ENCODE peak calls at places on chromosomes 16 and 17, in six cellular contexts. One of them, this sample, is unnamed.

GRCh38 chr16:57134982-57135381 is 42.6 kb downstream of the CPNE2 start:
- DNase-seq in H1: no peak
- DNase-seq in SK-N-SH: no peak
- DNase-seq in GM12878: no peak
- DNase-seq in K562: no peak
- DNase-seq in HepG2: no peak
- DNase-seq in this sample: no peak

GRCh38 chr16:280991-281659 is 734 bp downstream of the ARHGDIG start:
- DNase-seq in H1: no peak
- DNase-seq in SK-N-SH: no peak
- DNase-seq in GM12878: no peak
- DNase-seq in K562: no peak
- DNase-seq in HepG2: no peak
- DNase-seq in this sample: no peak

GRCh38 chr16:66304151-66304550 is 62.3 kb upstream of the CDH5 start:
- DNase-seq in H1: no peak
- DNase-seq in SK-N-SH: no peak
- DNase-seq in GM12878: no peak
- DNase-seq in K562: no peak
- DNase-seq in HepG2: no peak
- DNase-seq in this sample: no peak

GRCh38 chr16:64356267-64356666 is 765.6 kb downstream of the CDH11 start:
- DNase-seq in H1: no peak
- DNase-seq in SK-N-SH: no peak
- DNase-seq in GM12878: no peak
- DNase-seq in K562: no peak
- DNase-seq in HepG2: no peak
- DNase-seq in this sample: no peak

GRCh38 chr17:58336456-58337094 is 8.0 kb upstream of the TSPOAP1 start:
- DNase-seq in H1: no peak
- DNase-seq in SK-N-SH: peak
- DNase-seq in GM12878: no peak
- DNase-seq in K562: no peak
- DNase-seq in HepG2: no peak
- DNase-seq in this sample: peak

GRCh38 chr17:540632-541031 is 174.0 kb downstream of the VPS53 start:
- DNase-seq in H1: no peak
- DNase-seq in SK-N-SH: no peak
- DNase-seq in GM12878: no peak
- DNase-seq in K562: no peak
- DNase-seq in HepG2: no peak
- DNase-seq in this sample: no peak

GRCh38 chr17:29140631-29141483 is 39.3 kb downstream of the MYO18A start:
- DNase-seq in H1: no peak
- DNase-seq in SK-N-SH: peak
- DNase-seq in GM12878: no peak
- DNase-seq in K562: no peak
- DNase-seq in HepG2: no peak
- DNase-seq in this sample: peak

GRCh38 chr16:54031107-54031760 is 255.4 kb downstream of the IRX3 start:
- DNase-seq in H1: no peak
- DNase-seq in SK-N-SH: no peak
- DNase-seq in GM12878: no peak
- DNase-seq in K562: no peak
- DNase-seq in HepG2: no peak
- DNase-seq in this sample: no peak

GRCh38 chr17:12256380-12256995 is 235.8 kb downstream of the MAP2K4 start:
- DNase-seq in H1: no peak
- DNase-seq in SK-N-SH: peak
- DNase-seq in GM12878: peak
- DNase-seq in K562: peak
- DNase-seq in HepG2: peak
- DNase-seq in this sample: peak

GRCh38 chr16:30553396-30553899 is 4.7 kb downstream of the ZNF764 start:
- DNase-seq in H1: no peak
- DNase-seq in SK-N-SH: no peak
- DNase-seq in GM12878: no peak
- DNase-seq in K562: no peak
- DNase-seq in HepG2: no peak
- DNase-seq in this sample: no peak

GRCh38 chr16:64638804-64639203 is 483.1 kb downstream of the CDH11 start:
- DNase-seq in H1: no peak
- DNase-seq in SK-N-SH: no peak
- DNase-seq in GM12878: no peak
- DNase-seq in K562: no peak
- DNase-seq in HepG2: no peak
- DNase-seq in this sample: no peak

GRCh38 chr17:80892019-80892855 is 99.4 kb upstream of the CHMP6 start:
- DNase-seq in H1: no peak
- DNase-seq in SK-N-SH: no peak
- DNase-seq in GM12878: peak
- DNase-seq in K562: peak
- DNase-seq in HepG2: no peak
- DNase-seq in this sample: peak

GRCh38 chr17:74744714-74745547 is 3.5 kb upstream of the NHERF1 start:
- DNase-seq in H1: peak
- DNase-seq in SK-N-SH: peak
- DNase-seq in GM12878: no peak
- DNase-seq in K562: peak
- DNase-seq in HepG2: peak
- DNase-seq in this sample: peak

GRCh38 chr16:47565454-47565853 is 104.3 kb downstream of the PHKB start:
- DNase-seq in H1: no peak
- DNase-seq in SK-N-SH: no peak
- DNase-seq in GM12878: no peak
- DNase-seq in K562: no peak
- DNase-seq in HepG2: no peak
- DNase-seq in this sample: peak
- TF ChIP-seq GABPA in H1: no peak
- TF ChIP-seq GABPA in SK-N-SH: no peak
- TF ChIP-seq GABPA in GM12878: peak
- TF ChIP-seq GABPA in K562: peak
- TF ChIP-seq GABPA in HepG2: no peak
- TF ChIP-seq GABPA in this sample: peak

DNA sequence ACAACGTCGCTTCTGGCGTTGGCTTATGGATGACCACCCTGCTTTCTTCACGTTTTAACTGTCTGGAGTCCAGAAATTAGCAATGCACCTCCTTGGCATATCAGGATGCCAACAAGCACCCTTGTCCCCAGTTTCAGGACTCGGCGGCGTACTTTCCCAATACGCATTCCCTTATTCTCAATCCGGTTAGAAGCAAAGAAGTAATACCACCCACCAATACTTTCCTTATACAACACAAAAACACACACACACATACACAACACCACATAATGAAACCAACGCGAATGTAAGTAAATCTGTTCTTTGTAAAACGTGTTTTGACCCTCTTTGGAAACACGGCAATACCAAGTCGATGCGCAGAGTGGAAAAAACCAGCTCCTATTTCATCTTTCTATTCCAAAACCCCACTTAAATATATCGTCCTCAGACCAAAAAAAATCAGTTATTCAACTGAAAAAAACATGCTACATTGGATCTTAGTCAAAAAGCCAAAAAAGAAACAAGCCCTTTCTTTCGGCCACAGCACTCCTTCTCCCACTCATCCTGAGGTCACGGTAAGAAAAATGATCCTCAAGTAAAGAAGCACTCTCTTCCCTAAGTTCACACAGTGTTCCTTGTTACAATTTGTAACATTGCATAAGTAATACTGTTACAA is 31.1 kb upstream of the ARL4D start:
- DNase-seq in H1: peak
- DNase-seq in SK-N-SH: peak
- DNase-seq in GM12878: peak
- DNase-seq in K562: no peak
- DNase-seq in HepG2: peak
- DNase-seq in this sample: peak
- H3K4me3 ChIP-seq in H1: no peak
- H3K4me3 ChIP-seq in SK-N-SH: no peak
- H3K4me3 ChIP-seq in GM12878: peak
- H3K4me3 ChIP-seq in K562: no peak
- H3K4me3 ChIP-seq in HepG2: peak
- H3K4me3 ChIP-seq in this sample: no peak

GRCh38 chr17:76270770-76271668 is 5.9 kb downstream of the UBALD2 start:
- DNase-seq in H1: no peak
- DNase-seq in SK-N-SH: peak
- DNase-seq in GM12878: no peak
- DNase-seq in K562: no peak
- DNase-seq in HepG2: no peak
- DNase-seq in this sample: no peak
- TF ChIP-seq GABPA in H1: no peak
- TF ChIP-seq GABPA in SK-N-SH: no peak
- TF ChIP-seq GABPA in GM12878: no peak
- TF ChIP-seq GABPA in K562: no peak
- TF ChIP-seq GABPA in HepG2: no peak
- TF ChIP-seq GABPA in this sample: no peak

DNA sequence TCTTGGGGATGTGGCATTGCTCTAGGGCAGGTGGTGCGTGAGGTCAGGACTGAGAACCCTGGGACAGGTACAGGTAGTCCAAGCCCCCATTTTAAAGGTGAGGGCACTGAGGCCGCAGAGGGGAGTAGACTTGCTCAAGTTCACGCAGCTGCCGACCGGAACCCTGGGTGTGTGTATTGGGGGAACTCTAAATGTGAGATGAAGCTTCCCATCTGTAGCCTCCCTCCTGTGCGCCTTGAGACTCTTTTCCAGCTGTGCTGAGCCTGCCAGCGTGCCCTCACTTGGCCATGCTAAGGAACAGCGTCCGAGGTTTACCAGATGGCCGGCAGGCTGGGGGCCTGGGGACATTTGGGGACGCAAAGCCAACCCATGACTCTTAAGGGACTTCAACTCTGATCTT is 79.0 kb upstream of the CDC42EP4 start:
- DNase-seq in H1: no peak
- DNase-seq in SK-N-SH: no peak
- DNase-seq in GM12878: no peak
- DNase-seq in K562: no peak
- DNase-seq in HepG2: no peak
- DNase-seq in this sample: no peak
- H3K4me3 ChIP-seq in H1: no peak
- H3K4me3 ChIP-seq in SK-N-SH: no peak
- H3K4me3 ChIP-seq in GM12878: no peak
- H3K4me3 ChIP-seq in K562: no peak
- H3K4me3 ChIP-seq in HepG2: no peak
- H3K4me3 ChIP-seq in this sample: no peak

DNA sequence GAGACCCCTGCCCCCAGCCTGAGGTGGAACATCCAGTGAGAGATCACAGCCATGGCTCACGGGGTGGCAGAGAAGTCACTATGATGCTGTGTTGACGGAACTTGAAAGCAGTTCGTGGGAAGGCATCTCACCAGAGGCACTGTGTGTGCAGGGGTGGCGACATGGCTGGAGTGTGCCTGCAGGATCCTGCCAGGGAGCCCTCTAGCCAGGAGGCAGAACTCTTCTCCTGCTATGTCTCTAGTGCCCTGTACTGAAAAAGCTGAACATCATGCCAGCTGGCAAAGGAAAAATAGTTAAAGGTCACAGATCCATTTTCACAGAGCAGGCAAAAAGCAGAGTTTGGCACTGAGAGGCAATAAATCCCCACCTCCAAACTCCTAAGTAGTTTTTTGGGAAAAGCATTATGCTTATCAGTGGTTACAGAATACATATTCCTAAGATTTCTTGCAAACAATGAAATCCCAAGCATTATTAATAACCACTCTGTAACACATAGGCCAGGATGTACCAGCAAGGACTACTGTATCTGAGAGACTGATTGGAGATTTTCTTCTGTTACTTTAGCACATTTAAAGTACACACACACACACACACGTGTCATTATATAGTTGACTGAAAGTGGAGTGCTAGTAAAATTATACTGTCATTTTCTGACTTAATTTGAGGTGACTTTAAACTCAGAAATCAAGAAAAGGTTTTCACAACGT is 36.8 kb downstream of the TNRC6C start:
- DNase-seq in H1: no peak
- DNase-seq in SK-N-SH: peak
- DNase-seq in GM12878: no peak
- DNase-seq in K562: no peak
- DNase-seq in HepG2: no peak
- DNase-seq in this sample: no peak
- TF ChIP-seq GABPA in H1: no peak
- TF ChIP-seq GABPA in SK-N-SH: no peak
- TF ChIP-seq GABPA in GM12878: no peak
- TF ChIP-seq GABPA in K562: no peak
- TF ChIP-seq GABPA in HepG2: no peak
- TF ChIP-seq GABPA in this sample: no peak

GRCh38 chr17:83088451-83089321 is 9.3 kb downstream of the METRNL start:
- DNase-seq in H1: no peak
- DNase-seq in SK-N-SH: no peak
- DNase-seq in GM12878: no peak
- DNase-seq in K562: no peak
- DNase-seq in HepG2: no peak
- DNase-seq in this sample: no peak
- H3K4me3 ChIP-seq in H1: no peak
- H3K4me3 ChIP-seq in SK-N-SH: no peak
- H3K4me3 ChIP-seq in GM12878: no peak
- H3K4me3 ChIP-seq in K562: no peak
- H3K4me3 ChIP-seq in HepG2: no peak
- H3K4me3 ChIP-seq in this sample: no peak

GRCh38 chr16:81520151-81520470 is 75.5 kb downstream of the CMIP start:
- DNase-seq in H1: no peak
- DNase-seq in SK-N-SH: no peak
- DNase-seq in GM12878: no peak
- DNase-seq in K562: no peak
- DNase-seq in HepG2: no peak
- DNase-seq in this sample: peak
- TF ChIP-seq GABPA in H1: no peak
- TF ChIP-seq GABPA in SK-N-SH: no peak
- TF ChIP-seq GABPA in GM12878: no peak
- TF ChIP-seq GABPA in K562: no peak
- TF ChIP-seq GABPA in HepG2: no peak
- TF ChIP-seq GABPA in this sample: no peak